ENCODE peak calls at places on chromosomes 3 and 15, in nine cellular contexts. O, Z, F, X, U, I, H, T and Y are unnamed samples.

GRCh38 chr15:50084932-50085331 is 34.1 kb downstream of the ATP8B4 start:
- DNase-seq in I (no peak), H (no peak), Z (no peak), U (no peak), O (no peak), T (no peak), F (no peak), X (no peak), Y (no peak)

GRCh38 chr15:89652131-89652530 is 3.1 kb downstream of the KIF7 start:
- DNase-seq in U (peak; percentile 32), T (no peak), H (no peak), I (no peak), F (no peak), O (no peak), Z (no peak), X (no peak), Y (no peak)

GRCh38 chr3:79016587-79017380 is 751.0 kb downstream of the ROBO1 start:
- DNase-seq in U (no peak), Z (no peak), X (no peak), H (peak; percentile 38), F (no peak), O (no peak), T (no peak), I (no peak), Y (no peak)

GRCh38 chr3:133910422-133910821 is 14.7 kb upstream of the RAB6B start:
- DNase-seq in H (no peak), O (no peak), X (no peak), Z (no peak), U (no peak), I (no peak), F (no peak), T (no peak), Y (no peak)

GRCh38 chr3:193744048-193744821 is 151.2 kb downstream of the OPA1 start:
- DNase-seq in H (peak; percentile 13), O (no peak), F (peak; percentile 96), Z (no peak), X (peak; percentile 77), I (no peak), U (no peak), T (no peak), Y (no peak)

GRCh38 chr3:23036728-23037127 is 166.4 kb upstream of the UBE2E2 start:
- DNase-seq in H (no peak), O (no peak), X (no peak), I (no peak), U (no peak), Z (no peak), T (no peak), F (no peak), Y (no peak)

GRCh38 chr3:175002732-175003143 is 143.6 kb downstream of the NAALADL2 start:
- DNase-seq in T (no peak), Z (no peak), H (peak; percentile 94), X (no peak), O (no peak), U (no peak), F (no peak), I (no peak), Y (peak; percentile 96)

GRCh38 chr3:78589778-78590177 is 1178.0 kb downstream of the ROBO1 start:
- DNase-seq in X (no peak), I (no peak), T (no peak), O (no peak), H (no peak), F (no peak), Z (no peak), U (no peak), Y (no peak)

GRCh38 chr3:197737319-197737649 is 580 bp upstream of the RUBCN start:
- DNase-seq in X (no peak), F (no peak), U (no peak), Z (no peak), I (no peak), T (no peak), H (no peak), O (no peak), Y (no peak)

GRCh38 chr3:12947504-12948369 is 106.4 kb upstream of the RPL32 start:
- DNase-seq in X (no peak), T (no peak), H (peak; percentile 62), F (no peak), O (peak; percentile 43), Z (no peak), I (no peak), U (no peak), Y (peak; percentile 44)

GRCh38 chr3:48435774-48436476 is 4.0 kb downstream of the CCDC51 start:
- DNase-seq in F (no peak), I (peak; percentile 77), H (peak; percentile 50), Z (no peak), T (peak; percentile 70), X (peak; percentile 69), O (peak; percentile 91), U (peak; percentile 92), Y (peak; percentile 76)

GRCh38 chr15:77352932-77353331 is 67.0 kb downstream of the PEAK1 start:
- DNase-seq in O (no peak), Z (no peak), F (peak; percentile 5), I (no peak), X (no peak), U (no peak), H (no peak), T (no peak), Y (no peak)

GRCh38 chr3:127775398-127776109 is 46.8 kb downstream of the MGLL start:
- DNase-seq in H (peak; percentile 85), Z (peak; percentile 40), O (no peak), F (no peak), I (no peak), U (peak; percentile 85), T (no peak), X (no peak), Y (peak; percentile 49)

GRCh38 chr3:156175570-156175969 is 55.2 kb downstream of the KCNAB1 start:
- DNase-seq in Z (no peak), O (no peak), T (no peak), X (no peak), H (peak; percentile 88), F (no peak), U (no peak), I (no peak), Y (no peak)

GRCh38 chr15:39579487-39580116 is 1.3 kb upstream of the THBS1 start:
- DNase-seq in Z (no peak), H (peak; percentile 94), T (no peak), U (peak; percentile 84), I (no peak), F (no peak), X (peak; percentile 94), O (peak; percentile 62), Y (peak; percentile 90)

GRCh38 chr15:52362497-52362896 is 66.9 kb upstream of the MYO5C start:
- DNase-seq in Z (no peak), H (no peak), O (no peak), F (no peak), I (no peak), U (no peak), T (no peak), X (no peak), Y (peak; percentile 49)